ENCODE peak calls at places on chromosomes 5 and 9, in nine cellular contexts. H is lung, I is neural progenitor cell, Y is dorsolateral prefrontal cortex, M is left ventricle myocardium inferior, Q is astrocyte of the cerebellum, P is IMR-90, G is psoas muscle, J is adipocyte. E is an unnamed sample.

GRCh38 chr9:137382728-137383452 is 40.1 kb downstream of the EXD3 start:
- DNase-seq in J (no peak), H (no peak), G (no peak), M (no peak), Y (peak), P (no peak), I (no peak), Q (no peak), E (no peak)

GRCh38 chr5:122674412-122674811 is 100.5 kb upstream of the SNX2 start:
- DNase-seq in I (no peak), P (no peak), H (no peak), Q (no peak), M (no peak), J (no peak), Y (no peak), G (no peak), E (no peak)

GRCh38 chr5:127886141-127886540 is 182.9 kb downstream of the CCDC192 start:
- DNase-seq in Y (no peak), Q (no peak), J (no peak), H (no peak), G (no peak), I (no peak), P (no peak), M (no peak), E (no peak)

GRCh38 chr5:87121315-87122170 is 146.1 kb upstream of the RASA1 start:
- DNase-seq in G (no peak), I (no peak), J (peak), M (no peak), Y (no peak), Q (peak), P (peak), H (no peak), E (peak)

GRCh38 chr5:79236970-79237734 is 1.2 kb downstream of the JMY start:
- DNase-seq in I (peak), J (peak), G (peak), P (peak), Q (no peak), H (peak), Y (no peak), M (peak), E (peak)

GRCh38 chr9:37870799-37871176 is 33.1 kb downstream of the SLC25A51 start:
- DNase-seq in Y (no peak), M (no peak), Q (no peak), P (no peak), H (no peak), J (no peak), G (no peak), I (no peak), E (no peak)

GRCh38 chr5:150616024-150616470 is 24.4 kb upstream of the SYNPO start:
- DNase-seq in Y (no peak), J (no peak), H (peak), M (peak), Q (no peak), P (no peak), I (no peak), G (peak), E (peak)

GRCh38 chr5:83227611-83228010 is 150.3 kb downstream of the XRCC4 start:
- DNase-seq in G (no peak), Q (no peak), J (peak), P (peak), M (no peak), Y (no peak), H (no peak), I (no peak), E (no peak)

GRCh38 chr5:9833871-9834270 is 203.7 kb upstream of the TAS2R1 start:
- DNase-seq in M (no peak), Y (no peak), G (no peak), Q (no peak), P (no peak), J (no peak), I (peak), H (no peak), E (no peak)

GRCh38 chr9:32395483-32396216 is 11.2 kb downstream of the ACO1 start:
- DNase-seq in I (no peak), M (peak), P (peak), J (peak), H (no peak), Y (no peak), G (peak), Q (peak), E (peak)

GRCh38 chr5:109692852-109693251 is 3.1 kb downstream of the MAN2A1 start:
- DNase-seq in Q (no peak), J (no peak), H (no peak), Y (no peak), M (no peak), I (peak), G (no peak), P (no peak), E (no peak)
- H3K4me3 ChIP-seq in Q (peak), J (no peak), H (no peak), Y (peak), M (peak), I (peak), G (peak), P (no peak), E (no peak)

DNA sequence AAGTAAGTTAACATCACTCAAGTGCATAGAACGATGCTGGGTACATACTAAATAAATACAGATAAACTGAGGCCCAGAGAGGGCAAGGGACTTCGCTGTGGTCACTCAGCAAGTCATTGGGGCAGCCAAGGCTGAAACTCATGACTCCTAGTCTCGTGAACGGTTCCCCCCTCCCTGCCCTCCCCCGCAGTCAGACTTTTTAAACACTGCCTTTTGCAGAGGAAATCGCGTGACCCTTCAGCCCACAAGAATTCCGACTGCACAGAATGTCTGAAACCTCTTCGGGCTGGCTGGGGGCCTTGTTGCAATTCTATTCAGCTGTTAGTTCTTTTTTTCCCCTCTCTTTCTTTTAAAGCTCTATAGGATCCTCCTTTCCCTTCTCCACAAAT is 28.1 kb downstream of the NEK6 start:
- DNase-seq in Q (peak), H (peak), G (peak), M (peak), P (peak), I (no peak), Y (no peak), J (peak), E (peak)
- H3K4me3 ChIP-seq in Q (no peak), H (no peak), G (no peak), M (no peak), P (no peak), I (no peak), Y (no peak), J (peak), E (no peak)

DNA sequence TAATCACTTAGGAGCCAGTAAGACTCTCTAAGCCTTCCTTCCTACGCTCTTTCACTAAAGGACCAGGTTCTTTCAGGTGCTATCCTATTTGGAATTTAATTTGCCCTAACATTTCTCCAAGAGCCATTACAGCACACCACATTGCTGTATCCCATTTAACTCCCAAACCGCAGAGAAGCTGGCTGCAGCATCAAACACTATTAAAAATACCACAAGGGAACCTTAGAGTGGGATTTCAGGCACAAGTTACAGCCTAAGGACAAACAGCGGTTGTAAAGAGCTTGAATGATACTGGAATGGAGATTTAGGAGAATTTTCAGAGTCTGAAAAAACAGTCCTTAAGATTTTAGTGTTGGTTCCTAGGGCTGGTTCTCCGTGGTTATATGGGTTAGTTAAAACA is 566.4 kb downstream of the RAB3C start:
- DNase-seq in M (no peak), Q (no peak), H (no peak), I (no peak), G (no peak), J (no peak), P (no peak), Y (no peak), E (no peak)
- H3K4me3 ChIP-seq in M (no peak), Q (no peak), H (no peak), I (no peak), G (no peak), J (no peak), P (no peak), Y (no peak), E (no peak)

DNA sequence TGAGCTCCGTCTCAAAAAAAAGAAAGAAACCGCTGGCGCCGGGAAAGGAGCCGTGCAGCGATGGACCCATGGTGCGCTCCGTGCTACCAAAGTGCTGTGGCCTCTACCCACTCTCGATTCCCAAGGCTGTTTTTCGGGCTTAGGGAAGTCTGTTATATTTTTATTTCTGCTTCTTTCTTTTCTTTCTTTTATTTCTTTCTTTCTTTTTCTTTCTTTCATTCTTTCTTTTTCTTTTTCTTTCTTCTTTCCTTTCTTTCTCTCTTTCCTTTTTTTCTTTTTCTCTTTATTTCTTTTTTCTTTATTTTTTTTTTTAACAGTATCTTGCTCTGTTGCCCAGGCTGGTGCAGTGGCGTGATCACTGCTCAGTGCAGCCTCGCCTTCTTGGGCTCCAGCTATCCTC is 87.5 kb downstream of the ANXA2R start:
- DNase-seq in Q (no peak), P (no peak), H (no peak), G (no peak), I (no peak), Y (no peak), M (no peak), J (no peak), E (no peak)
- H3K4me3 ChIP-seq in Q (peak), P (peak), H (no peak), G (peak), I (no peak), Y (peak), M (peak), J (peak), E (no peak)

DNA sequence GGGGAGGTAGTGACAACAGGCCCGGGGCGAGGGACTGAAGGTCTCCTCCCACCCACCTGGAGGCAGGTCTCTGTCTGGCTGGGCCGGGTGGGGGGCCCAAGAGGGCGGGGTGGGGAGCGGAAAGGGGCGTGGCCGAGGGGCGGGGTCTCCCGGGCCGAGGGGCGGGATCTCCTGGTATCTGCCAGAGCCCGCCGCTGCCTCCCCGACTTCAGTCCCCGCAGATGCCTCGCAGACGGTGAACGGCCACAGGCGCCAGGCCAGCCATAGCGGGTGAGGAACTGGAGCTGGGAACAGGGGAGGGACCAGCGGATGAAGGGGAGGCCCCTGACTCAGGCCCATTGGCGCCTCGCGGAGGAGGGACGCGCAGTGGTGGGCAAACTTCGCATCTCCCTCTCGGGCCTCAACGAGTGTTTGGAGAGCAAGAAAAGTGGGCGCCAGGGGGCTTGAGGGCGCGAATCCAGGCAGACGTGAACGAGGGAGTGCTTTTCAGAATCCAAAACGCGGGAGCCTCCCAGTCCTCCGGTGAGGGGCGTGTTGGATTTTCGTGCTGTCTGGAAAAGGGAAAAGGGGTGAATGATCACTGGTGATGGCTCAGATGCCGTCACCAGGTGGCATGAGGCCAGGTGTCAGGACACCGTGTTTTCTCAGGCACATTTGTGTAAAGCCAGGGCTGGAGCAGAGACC is at the start of gene ADGRD2:
- DNase-seq in P (peak), Y (peak), J (peak), Q (no peak), H (no peak), G (no peak), I (peak), M (no peak), E (no peak)
- H3K4me3 ChIP-seq in P (no peak), Y (peak), J (peak), Q (peak), H (no peak), G (no peak), I (peak), M (peak), E (no peak)

GRCh38 chr5:59125961-59126360 is 543.1 kb downstream of the RAB3C start:
- DNase-seq in Y (no peak), J (no peak), G (no peak), P (no peak), H (no peak), M (no peak), Q (no peak), I (no peak), E (no peak)
- H3K4me3 ChIP-seq in Y (peak), J (peak), G (peak), P (no peak), H (no peak), M (peak), Q (no peak), I (no peak), E (no peak)

E was measured in MG63.